ENCODE peak calls at places on chromosomes 1 and 21, in ten cellular contexts. Q, M, Y, C, I, B, D, V, P and H are unnamed samples.

GRCh38 chr1:235633220-235633540 is 16.4 kb downstream of the GNG4 start:
- DNase-seq in Q (no peak), M (no peak), Y (no peak), C (no peak), I (no peak), B (no peak), D (no peak), V (no peak), P (no peak), H (no peak)

GRCh38 chr1:168867941-168868634 is 139.1 kb upstream of the DPT start:
- DNase-seq in Q (no peak), M (no peak), Y (no peak), C (no peak), I (no peak), B (no peak), D (no peak), V (no peak), P (no peak), H (no peak)

GRCh38 chr21:32423320-32423719 is 10.8 kb downstream of the EVA1C start:
- DNase-seq in Q (no peak), M (no peak), Y (no peak), C (no peak), I (no peak), B (peak), D (peak), V (no peak), P (peak), H (peak)

GRCh38 chr1:8858888-8859706 is 19.4 kb downstream of the ENO1 start:
- DNase-seq in Q (peak), M (no peak), Y (peak), C (peak), I (peak), B (peak), D (no peak), V (no peak), P (peak), H (peak)

GRCh38 chr1:189496768-189497167 is 980.9 kb downstream of the BRINP3 start:
- DNase-seq in Q (no peak), M (no peak), Y (no peak), C (peak), I (no peak), B (no peak), D (no peak), V (no peak), P (no peak), H (no peak)

GRCh38 chr1:42941640-42942330 is 16.9 kb downstream of the SLC2A1 start:
- DNase-seq in Q (peak), M (no peak), Y (no peak), C (peak), I (no peak), B (peak), D (peak), V (peak), P (peak), H (peak)

GRCh38 chr1:86409416-86410021 is 13.4 kb upstream of the ODF2L start:
- DNase-seq in Q (no peak), M (no peak), Y (no peak), C (no peak), I (peak), B (peak), D (peak), V (no peak), P (peak), H (peak)

GRCh38 chr21:39527067-39527595 is 75.4 kb downstream of the SH3BGR start:
- DNase-seq in Q (no peak), M (no peak), Y (no peak), C (no peak), I (no peak), B (no peak), D (no peak), V (no peak), P (no peak), H (no peak)

GRCh38 chr1:8416857-8417256 is 98.9 kb downstream of the SLC45A1 start:
- DNase-seq in Q (no peak), M (no peak), Y (no peak), C (no peak), I (no peak), B (no peak), D (no peak), V (no peak), P (no peak), H (no peak)

GRCh38 chr1:92933459-92933858 is 27.8 kb downstream of the DIPK1A start:
- DNase-seq in Q (no peak), M (no peak), Y (no peak), C (no peak), I (no peak), B (no peak), D (peak), V (no peak), P (no peak), H (peak)

GRCh38 chr1:78102082-78102481 is 56.3 kb downstream of the GIPC2 start:
- DNase-seq in Q (no peak), M (no peak), Y (no peak), C (no peak), I (no peak), B (peak), D (peak), V (no peak), P (peak), H (peak)

GRCh38 chr1:230883964-230884363 is 15.6 kb upstream of the C1orf198 start:
- DNase-seq in Q (no peak), M (no peak), Y (no peak), C (no peak), I (no peak), B (no peak), D (no peak), V (no peak), P (no peak), H (no peak)

GRCh38 chr1:244821134-244821533 is 14.3 kb upstream of the COX20 start:
- DNase-seq in Q (no peak), M (no peak), Y (no peak), C (no peak), I (no peak), B (no peak), D (no peak), V (no peak), P (no peak), H (no peak)

GRCh38 chr1:177133977-177134538 is 30.5 kb downstream of the ASTN1 start:
- DNase-seq in Q (no peak), M (no peak), Y (no peak), C (no peak), I (no peak), B (no peak), D (no peak), V (no peak), P (no peak), H (no peak)

GRCh38 chr1:15952317-15953258 is 23.3 kb downstream of the ZBTB17 start:
- DNase-seq in Q (no peak), M (no peak), Y (peak), C (peak), I (no peak), B (peak), D (peak), V (no peak), P (peak), H (peak)

GRCh38 chr1:179815642-179816041 is 62.0 kb downstream of the TOR1AIP2 start:
- DNase-seq in Q (no peak), M (no peak), Y (no peak), C (no peak), I (no peak), B (no peak), D (no peak), V (no peak), P (no peak), H (no peak)

GRCh38 chr1:119046429-119047039 is 58.4 kb upstream of the TBX15 start:
- DNase-seq in Q (no peak), M (no peak), Y (no peak), C (no peak), I (peak), B (no peak), D (peak), V (no peak), P (peak), H (peak)

GRCh38 chr1:85225624-85226380 is 25.0 kb upstream of the SYDE2 start:
- DNase-seq in Q (no peak), M (no peak), Y (no peak), C (peak), I (no peak), B (no peak), D (no peak), V (no peak), P (no peak), H (no peak)

GRCh38 chr21:14945176-14945575 is 119.6 kb downstream of the NRIP1 start:
- DNase-seq in Q (no peak), M (no peak), Y (no peak), C (no peak), I (no peak), B (no peak), D (no peak), V (no peak), P (no peak), H (no peak)

GRCh38 chr1:33365560-33365997 is 44.7 kb upstream of the A3GALT2 start:
- DNase-seq in Q (no peak), M (no peak), Y (no peak), C (no peak), I (no peak), B (no peak), D (peak), V (no peak), P (peak), H (peak)

GRCh38 chr1:218462116-218462515 is 117.0 kb downstream of the TGFB2 start:
- DNase-seq in Q (no peak), M (no peak), Y (no peak), C (no peak), I (no peak), B (no peak), D (no peak), V (no peak), P (no peak), H (no peak)

GRCh38 chr1:113018911-113019310 is 54.1 kb upstream of the LRIG2 start:
- DNase-seq in Q (peak), M (no peak), Y (no peak), C (no peak), I (no peak), B (no peak), D (no peak), V (no peak), P (no peak), H (no peak)

GRCh38 chr1:171172471-171172870 is 12.6 kb upstream of the FMO2 start:
- DNase-seq in Q (no peak), M (no peak), Y (no peak), C (no peak), I (no peak), B (no peak), D (no peak), V (no peak), P (no peak), H (no peak)

GRCh38 chr1:13956386-13956785 is 256.4 kb downstream of the PRDM2 start:
- DNase-seq in Q (no peak), M (no peak), Y (no peak), C (no peak), I (no peak), B (peak), D (no peak), V (no peak), P (peak), H (peak)

GRCh38 chr1:219907772-219908070 is 20.6 kb downstream of the SLC30A10 start:
- DNase-seq in Q (no peak), M (no peak), Y (no peak), C (no peak), I (no peak), B (no peak), D (no peak), V (no peak), P (no peak), H (no peak)

GRCh38 chr21:41482321-41482720 is 25.6 kb downstream of the TMPRSS2 start:
- DNase-seq in Q (no peak), M (no peak), Y (no peak), C (no peak), I (no peak), B (peak), D (peak), V (no peak), P (peak), H (peak)

GRCh38 chr1:109786107-109786470 is 22.4 kb upstream of the EPS8L3 start:
- DNase-seq in Q (no peak), M (no peak), Y (no peak), C (no peak), I (no peak), B (no peak), D (no peak), V (no peak), P (no peak), H (no peak)

GRCh38 chr21:45981154-45981606 is 390 bp upstream of the COL6A1 start:
- DNase-seq in Q (peak), M (no peak), Y (peak), C (peak), I (peak), B (peak), D (peak), V (peak), P (peak), H (peak)

GRCh38 chr1:22636369-22636768 is at the start of gene C1QA:
- DNase-seq in Q (peak), M (no peak), Y (no peak), C (peak), I (no peak), B (no peak), D (no peak), V (no peak), P (no peak), H (no peak)

GRCh38 chr1:46401964-46402626 is 8.0 kb downstream of the FAAH start:
- DNase-seq in Q (peak), M (no peak), Y (no peak), C (no peak), I (peak), B (peak), D (peak), V (peak), P (peak), H (peak)

GRCh38 chr1:76942549-76942948 is 75.3 kb downstream of the ST6GALNAC5 start:
- DNase-seq in Q (no peak), M (no peak), Y (no peak), C (peak), I (no peak), B (peak), D (peak), V (no peak), P (peak), H (peak)

GRCh38 chr1:94801919-94802546 is 18.1 kb upstream of the SLC44A3 start:
- DNase-seq in Q (peak), M (no peak), Y (no peak), C (peak), I (peak), B (peak), D (peak), V (no peak), P (peak), H (peak)

GRCh38 chr1:196558424-196558823 is 49.8 kb downstream of the KCNT2 start:
- DNase-seq in Q (no peak), M (no peak), Y (no peak), C (peak), I (no peak), B (peak), D (peak), V (no peak), P (peak), H (peak)

GRCh38 chr1:48066951-48067350 is 69.8 kb upstream of the TRABD2B start:
- DNase-seq in Q (no peak), M (no peak), Y (no peak), C (no peak), I (no peak), B (no peak), D (no peak), V (no peak), P (no peak), H (no peak)

GRCh38 chr21:14773777-14774345 is 227.7 kb upstream of the SAMSN1 start:
- DNase-seq in Q (peak), M (no peak), Y (peak), C (peak), I (no peak), B (no peak), D (no peak), V (no peak), P (no peak), H (peak)

GRCh38 chr1:32500387-32501209 is 35.7 kb downstream of the ZBTB8B start:
- DNase-seq in Q (peak), M (no peak), Y (peak), C (peak), I (peak), B (peak), D (peak), V (peak), P (peak), H (peak)